ENCODE peak calls at places on chromosome 18, in four cellular contexts. I is CD4-positive, alpha-beta memory T cell; H is aorta; O is NCI-H2171 treated with DMSO at 0.1 percent for 48 hours. R is an unnamed sample.

GRCh38 chr18:56402872-56403516 is 235.4 kb downstream of the TXNL1 start:
- DNase-seq in I (no peak), H (peak), O (no peak), R (no peak)

GRCh38 chr18:79912409-79912991 is 39.0 kb downstream of the SLC66A2 start:
- DNase-seq in O (no peak), I (no peak), H (no peak), R (peak)

GRCh38 chr18:59502222-59502898 is 143.3 kb upstream of the LMAN1 start:
- DNase-seq in O (peak), H (no peak), I (no peak), R (no peak)

GRCh38 chr18:45619062-45619825 is 4.0 kb downstream of the SLC14A2 start:
- DNase-seq in O (no peak), I (no peak), H (no peak), R (peak)

GRCh38 chr18:46412831-46413371 is 244.1 kb downstream of the LOXHD1 start:
- DNase-seq in H (no peak), O (peak), I (no peak), R (no peak)

GRCh38 chr18:50297621-50298442 is 10.3 kb upstream of the CXXC1 start:
- DNase-seq in H (peak), O (no peak), I (peak), R (peak)

GRCh38 chr18:44130365-44130942 is 550.2 kb upstream of the SETBP1 start:
- DNase-seq in H (no peak), O (peak), I (no peak), R (no peak)

GRCh38 chr18:63126134-63127067 is 193.2 kb downstream of the BCL2 start:
- DNase-seq in H (no peak), O (no peak), I (no peak), R (no peak)

GRCh38 chr18:6414723-6415362 is at the start of gene L3MBTL4:
- DNase-seq in O (peak), I (no peak), H (no peak), R (peak)

GRCh38 chr18:39776766-39777165 is 2178.3 kb upstream of the PIK3C3 start:
- DNase-seq in I (no peak), H (no peak), O (no peak), R (no peak)

GRCh38 chr18:79554945-79555645 is 124.5 kb upstream of the CTDP1 start:
- DNase-seq in O (no peak), I (no peak), H (peak), R (peak)

GRCh38 chr18:69143084-69143483 is 257.6 kb upstream of the DOK6 start:
- DNase-seq in H (no peak), I (no peak), O (no peak), R (no peak)

GRCh38 chr18:48814490-48815181 is 136.1 kb downstream of the SMAD7 start:
- DNase-seq in I (peak), H (peak), O (no peak), R (peak)

GRCh38 chr18:73168171-73168570 is 300.4 kb upstream of the NETO1 start:
- DNase-seq in I (no peak), H (no peak), O (no peak), R (no peak)

GRCh38 chr18:55228707-55229106 is 269.4 kb upstream of the CCDC68 start:
- DNase-seq in O (no peak), H (no peak), I (no peak), R (peak)

GRCh38 chr18:9742588-9743131 is 34.6 kb downstream of the RAB31 start:
- DNase-seq in H (no peak), O (no peak), I (no peak), R (no peak)

GRCh38 chr18:22203892-22204536 is 34.6 kb downstream of the GATA6 start:
- DNase-seq in I (no peak), H (no peak), O (no peak), R (no peak)

GRCh38 chr18:49212819-49213218 is 247.6 kb downstream of the DYM start:
- DNase-seq in H (no peak), O (no peak), I (no peak), R (no peak)

GRCh38 chr18:37779220-37779619 is 213.6 kb upstream of the CELF4 start:
- DNase-seq in O (no peak), H (no peak), I (no peak), R (peak)

GRCh38 chr18:72652990-72653593 is 109.0 kb upstream of the CBLN2 start:
- DNase-seq in O (peak), H (no peak), I (peak), R (no peak)

GRCh38 chr18:2847341-2848144 is 737 bp downstream of the EMILIN2 start:
- DNase-seq in I (peak), O (no peak), H (peak), R (no peak)

GRCh38 chr18:79011300-79011870 is 31.8 kb downstream of the SALL3 start:
- DNase-seq in O (no peak), H (no peak), I (peak), R (no peak)

GRCh38 chr18:36064027-36064808 is 3.1 kb downstream of the RPRD1A start:
- DNase-seq in I (no peak), H (no peak), O (no peak), R (peak)

GRCh38 chr18:47997338-47997780 is 66.9 kb upstream of the SMAD2 start:
- DNase-seq in I (peak), H (no peak), O (no peak), R (no peak)

GRCh38 chr18:74679006-74679678 is 81.5 kb downstream of the ZNF407 start:
- DNase-seq in H (no peak), O (no peak), I (no peak), R (no peak)